ENCODE peak calls at places on chromosomes 6 and 20, in nine cellular contexts. H is GM23248, R is K562, Z is right lobe of liver, T is mesendoderm, Q is transverse colon, V is pancreas, P is heart right ventricle, Y is breast epithelium. L is an unnamed sample. For H3K4me1, the result is how much of the 10 kb centered on the place peaks cover.

GRCh38 chr6:154672086-154672485 is 61.1 kb upstream of the SCAF8 start:
- DNase-seq in H (no peak), V (no peak), Z (no peak), Y (no peak), Q (no peak), T (no peak), P (no peak), R (no peak), L (no peak)

GRCh38 chr6:100485268-100485667 is 20.5 kb upstream of the SIM1 start:
- DNase-seq in T (no peak), Q (no peak), P (no peak), Y (no peak), V (no peak), Z (no peak), R (no peak), H (no peak), L (no peak)

GRCh38 chr20:11712611-11713160 is 205.0 kb upstream of the BTBD3 start:
- DNase-seq in Y (no peak), R (no peak), P (no peak), T (no peak), V (no peak), H (no peak), Q (no peak), Z (no peak), L (no peak)

GRCh38 chr6:111254779-111255166 is 167.5 kb downstream of the SLC16A10 start:
- DNase-seq in V (no peak), Y (no peak), P (no peak), H (no peak), Z (no peak), Q (no peak), T (peak), R (no peak), L (no peak)

GRCh38 chr6:14992382-14992781 is 253.5 kb upstream of the JARID2 start:
- DNase-seq in T (no peak), R (no peak), H (no peak), Y (no peak), Z (no peak), V (no peak), Q (no peak), P (no peak), L (no peak)

GRCh38 chr20:6828794-6829423 is 61.4 kb downstream of the BMP2 start:
- DNase-seq in Y (peak), V (peak), Z (peak), Q (peak), R (peak), H (peak), T (peak), P (peak), L (peak)

GRCh38 chr6:139166956-139167313 is 32.1 kb downstream of the HECA start:
- DNase-seq in Y (no peak), Q (no peak), T (no peak), H (no peak), Z (no peak), V (no peak), P (no peak), R (no peak), L (no peak)

GRCh38 chr20:25044660-25045342 is 13.1 kb downstream of the ACSS1 start:
- DNase-seq in P (no peak), R (no peak), T (no peak), Z (no peak), H (no peak), Y (no peak), V (peak), Q (no peak), L (no peak)

GRCh38 chr20:58450259-58450658 is 61.2 kb downstream of the VAPB start:
- DNase-seq in P (no peak), Y (no peak), V (no peak), Z (no peak), Q (no peak), H (peak), T (no peak), R (no peak), L (no peak)

GRCh38 chr6:11968241-11968806 is 43.8 kb upstream of the HIVEP1 start:
- DNase-seq in Q (no peak), T (peak), H (peak), R (peak), Z (no peak), V (no peak), Y (no peak), P (no peak), L (no peak)

GRCh38 chr6:135985471-135985870 is 134.0 kb downstream of the PDE7B start:
- DNase-seq in Q (no peak), H (peak), T (no peak), R (no peak), Y (no peak), P (no peak), Z (no peak), V (no peak), L (no peak)

GRCh38 chr6:114785235-114786127 is 442.7 kb upstream of the HS3ST5 start:
- DNase-seq in V (no peak), Y (no peak), Q (no peak), Z (no peak), R (no peak), P (no peak), T (peak), H (no peak), L (no peak)

GRCh38 chr20:2624190-2624589 is 28.2 kb upstream of the NOP56 start:
- DNase-seq in P (no peak), V (no peak), R (no peak), Y (no peak), T (no peak), Z (no peak), Q (no peak), H (no peak), L (no peak)

GRCh38 chr6:138162104-138162946 is 586 bp downstream of the ARFGEF3 start:
- DNase-seq in R (no peak), Z (peak), Y (peak), V (peak), T (peak), H (peak), Q (peak), P (peak), L (peak)

GRCh38 chr6:39411001-39411400 is 88.5 kb upstream of the KCNK16 start:
- DNase-seq in Q (no peak), T (no peak), V (no peak), Y (no peak), R (no peak), H (no peak), Z (no peak), P (no peak), L (no peak)

GRCh38 chr20:19737025-19737424 is 21.0 kb upstream of the RIN2 start:
- DNase-seq in T (no peak), R (no peak), Z (no peak), Q (peak), V (no peak), Y (no peak), P (no peak), H (peak), L (no peak)

GRCh38 chr6:165663283-165663735 is 268 bp upstream of the PDE10A start:
- DNase-seq in Z (no peak), P (peak), V (peak), T (peak), Y (no peak), H (peak), R (no peak), Q (no peak), L (peak)

GRCh38 chr6:140379919-140380318 is 1005.5 kb upstream of the CITED2 start:
- DNase-seq in T (no peak), Z (no peak), V (no peak), Y (no peak), R (no peak), P (no peak), Q (no peak), H (peak), L (no peak)
- H3K27ac ChIP-seq in T (no peak), Z (no peak), V (no peak), Y (no peak), R (no peak), P (no peak), Q (no peak), H (peak), L (no peak)

GRCh38 chr6:142941018-142941417 is 4.0 kb downstream of the HIVEP2 start:
- DNase-seq in T (no peak), P (no peak), Z (no peak), Q (no peak), H (no peak), Y (no peak), V (no peak), R (no peak), L (no peak)

GRCh38 chr6:142944126-142945066 is 580 bp downstream of the HIVEP2 start:
- DNase-seq in R (peak), P (peak), Q (peak), Z (peak), H (peak), Y (peak), T (peak), V (peak), L (peak)

GRCh38 chr6:142942238-142942637 is 2.7 kb downstream of the HIVEP2 start:
- DNase-seq in Z (no peak), Y (no peak), T (peak), H (no peak), Q (no peak), P (no peak), V (no peak), R (no peak), L (no peak)

GRCh38 chr6:142943746-142944125 is 1.2 kb downstream of the HIVEP2 start:
- DNase-seq in R (no peak), Y (no peak), P (no peak), V (peak), T (peak), H (peak), Z (no peak), Q (peak), L (peak)

DNA sequence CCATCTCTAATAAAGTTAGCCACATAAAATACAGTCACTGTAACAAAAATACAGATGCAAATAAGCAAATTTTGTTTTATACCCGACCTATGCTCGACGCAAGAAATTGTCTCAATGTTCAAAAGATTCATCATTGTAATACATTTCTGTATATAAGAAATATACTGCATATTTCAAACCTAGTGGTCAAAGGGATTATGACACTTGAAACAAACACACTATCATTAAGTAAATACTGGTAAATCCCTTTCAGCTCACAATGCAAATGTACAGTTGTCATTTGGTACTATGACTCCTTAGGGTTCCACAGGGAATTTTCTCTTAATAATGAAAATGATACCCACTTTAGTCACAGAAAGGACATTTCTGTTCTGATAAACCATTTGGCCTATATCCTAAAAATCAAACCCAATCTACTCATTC is 2.2 kb downstream of the HIVEP2 start:
- DNase-seq in V (no peak), Y (no peak), R (peak), H (peak), P (no peak), Z (no peak), T (no peak), Q (no peak), L (no peak)
- H3K4me1 ChIP-seq in V (under half), Y (under half), R (under half), H (half or more), P (under half), Z (under half), T (under half), Q (under half), L (under half)

GRCh38 chr6:89355511-89356185 is 3.1 kb upstream of the UBE2J1 start:
- DNase-seq in P (no peak), V (no peak), Q (no peak), T (no peak), Z (no peak), Y (no peak), H (no peak), R (no peak), L (no peak)
- H3K27ac ChIP-seq in P (no peak), V (no peak), Q (peak), T (no peak), Z (no peak), Y (no peak), H (no peak), R (no peak), L (no peak)

GRCh38 chr20:41245086-41245707 is 72.3 kb downstream of the ZHX3 start:
- DNase-seq in R (no peak), Q (no peak), P (no peak), H (peak), Z (no peak), T (no peak), V (no peak), Y (no peak), L (peak)

GRCh38 chr20:41248371-41249024 is 69.0 kb downstream of the ZHX3 start:
- DNase-seq in Y (no peak), V (no peak), P (no peak), H (no peak), Q (no peak), R (no peak), Z (no peak), T (no peak), L (no peak)

GRCh38 chr20:41249371-41249770 is 68.2 kb downstream of the ZHX3 start:
- DNase-seq in Y (no peak), P (peak), T (no peak), V (peak), Z (peak), H (peak), Q (peak), R (no peak), L (peak)

GRCh38 chr20:41249781-41250281 is 67.7 kb downstream of the ZHX3 start:
- DNase-seq in V (no peak), R (peak), Z (no peak), P (no peak), Y (no peak), Q (no peak), H (peak), T (peak), L (peak)

DNA sequence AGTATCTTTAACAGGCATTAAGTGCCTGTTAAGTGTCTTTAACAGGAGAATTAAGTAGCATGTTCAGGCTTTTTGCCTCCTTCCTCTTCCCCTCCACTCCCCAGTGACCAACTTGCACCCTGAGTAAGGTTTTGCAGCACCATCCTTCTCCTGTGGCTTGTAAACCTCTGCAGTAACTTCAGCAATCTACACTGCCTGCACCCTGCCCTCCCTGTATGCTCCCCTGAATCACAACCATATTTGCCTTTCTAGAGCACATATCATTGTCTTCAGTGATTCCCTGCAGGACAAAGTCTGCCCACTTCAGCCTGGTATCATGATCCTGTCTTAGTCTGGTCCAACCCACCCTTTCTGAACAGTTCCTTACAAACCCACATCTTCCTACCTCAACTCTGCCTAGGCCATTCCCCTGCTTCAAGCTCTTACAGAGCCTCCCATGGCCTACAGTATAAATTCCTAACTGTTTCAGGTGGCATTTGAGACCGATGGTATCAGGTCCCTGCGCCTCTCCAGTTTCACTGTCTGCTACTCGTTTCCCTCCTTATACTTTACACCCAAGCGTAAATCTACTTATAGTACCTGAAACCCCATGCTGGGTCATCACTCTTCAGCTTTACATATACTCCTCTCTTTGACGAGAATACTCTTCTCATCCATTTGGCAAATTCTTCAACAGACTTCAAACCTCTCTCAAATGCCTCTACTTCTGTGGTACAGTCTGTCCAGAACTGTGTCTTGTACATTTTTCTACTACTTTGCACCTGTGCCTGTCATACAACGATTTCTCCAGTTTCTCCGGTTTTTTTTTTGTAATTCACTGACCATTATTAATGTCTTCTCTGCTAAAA is 69.8 kb downstream of the ZHX3 start:
- DNase-seq in H (no peak), Y (no peak), R (no peak), Z (no peak), P (no peak), V (no peak), T (no peak), Q (no peak), L (no peak)
- H3K4me1 ChIP-seq in H (under half), Y (under half), R (under half), Z (under half), P (under half), V (under half), T (under half), Q (under half), L (under half)

GRCh38 chr6:121886223-121886830 is 450.9 kb downstream of the GJA1 start:
- DNase-seq in T (no peak), Q (no peak), Z (no peak), R (no peak), Y (no peak), P (no peak), V (no peak), H (peak), L (no peak)
- H3K27ac ChIP-seq in T (no peak), Q (no peak), Z (no peak), R (no peak), Y (peak), P (no peak), V (no peak), H (peak), L (no peak)

DNA sequence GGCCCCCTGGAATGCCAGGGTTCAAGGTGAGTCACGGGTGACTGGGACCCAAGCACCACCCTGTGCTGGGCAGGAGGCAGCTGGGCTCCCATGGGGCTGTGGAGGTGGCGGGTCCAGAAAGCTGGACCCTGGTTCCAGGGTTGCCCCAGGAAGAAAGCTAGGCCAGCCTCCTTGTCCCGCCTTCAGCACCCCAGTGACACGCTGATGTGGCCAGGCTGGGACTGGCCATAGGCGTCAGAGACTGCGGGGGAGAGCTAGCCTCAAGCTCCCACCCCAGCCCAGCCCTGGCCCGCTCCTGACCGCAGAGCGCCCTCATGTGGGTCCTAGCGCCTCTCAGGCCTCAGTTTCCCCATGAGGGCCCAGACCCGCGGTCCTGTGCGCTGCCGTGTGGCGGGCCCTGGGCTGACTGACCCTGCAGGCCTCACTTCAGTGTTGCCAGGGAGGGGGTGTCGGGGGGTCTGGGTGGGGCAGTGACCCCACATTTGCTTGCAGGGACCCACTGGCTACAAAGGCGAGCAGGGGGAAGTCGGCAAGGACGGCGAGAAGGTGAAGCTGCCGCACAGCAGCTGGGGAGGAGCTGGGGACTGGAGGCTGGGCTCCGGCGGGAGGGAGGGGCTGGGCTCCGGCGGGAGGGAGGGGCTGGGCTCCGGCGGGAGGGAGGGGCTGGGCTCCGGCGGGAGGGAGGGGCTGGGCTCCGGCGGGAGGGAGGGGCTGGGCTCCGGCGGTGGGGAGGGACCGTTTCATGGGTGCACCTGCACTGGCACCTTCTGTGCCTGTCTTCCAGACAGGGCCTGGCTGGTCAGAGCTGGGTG is 7.8 kb downstream of the COL9A3 start:
- DNase-seq in Y (no peak), V (peak), H (peak), T (peak), Q (peak), Z (no peak), R (peak), P (peak), L (peak)
- H3K4me1 ChIP-seq in Y (under half), V (under half), H (under half), T (under half), Q (under half), Z (under half), R (under half), P (under half), L (under half)

GRCh38 chr6:33317418-33317667 is 201 bp downstream of the ZBTB22 start:
- DNase-seq in V (no peak), Q (no peak), Y (peak), H (no peak), R (peak), P (no peak), Z (no peak), T (no peak), L (no peak)
- H3K27ac ChIP-seq in V (peak), Q (peak), Y (peak), H (no peak), R (peak), P (peak), Z (peak), T (no peak), L (peak)

GRCh38 chr6:4801491-4802118 is 25.4 kb downstream of the CDYL start:
- DNase-seq in T (no peak), Z (no peak), R (no peak), V (no peak), Y (no peak), H (no peak), P (no peak), Q (no peak), L (no peak)

GRCh38 chr6:4804095-4804494 is 27.9 kb downstream of the CDYL start:
- DNase-seq in P (no peak), V (no peak), R (no peak), Y (no peak), H (peak), T (peak), Z (no peak), Q (peak), L (no peak)

GRCh38 chr6:4802312-4802935 is 26.2 kb downstream of the CDYL start:
- DNase-seq in Z (no peak), V (no peak), R (no peak), P (no peak), H (no peak), Y (no peak), T (no peak), Q (no peak), L (no peak)

GRCh38 chr6:4805553-4806307 is 29.5 kb downstream of the CDYL start:
- DNase-seq in V (peak), Z (peak), Q (peak), P (peak), R (no peak), T (peak), H (peak), Y (no peak), L (peak)

GRCh38 chr6:4803343-4803744 is 27.1 kb downstream of the CDYL start:
- DNase-seq in H (no peak), Y (no peak), R (no peak), V (no peak), Z (no peak), Q (no peak), P (no peak), T (peak), L (no peak)
- H3K4me1 ChIP-seq in H (under half), Y (under half), R (under half), V (under half), Z (under half), Q (under half), P (under half), T (under half), L (under half)

L was measured in neural progenitor cell.